ENCODE peak calls at places on chromosome 15, in four cellular contexts. G is colonic mucosa, Z is keratinocyte, Q is PC-3. V is an unnamed sample.

GRCh38 chr15:89301304-89302089 is 33.1 kb downstream of the POLG start:
- DNase-seq in G (no peak), Z (no peak), Q (no peak), V (no peak)

GRCh38 chr15:36978625-36979024 is 121.7 kb downstream of the MEIS2 start:
- DNase-seq in G (no peak), Z (no peak), Q (no peak), V (no peak)

GRCh38 chr15:84645496-84645895 is 8.6 kb downstream of the WDR73 start:
- DNase-seq in G (no peak), Z (no peak), Q (no peak), V (no peak)

GRCh38 chr15:45107941-45108630 is 5.9 kb downstream of the DUOX2 start:
- DNase-seq in G (no peak), Z (no peak), Q (no peak), V (no peak)

GRCh38 chr15:62426387-62426956 is 261.4 kb upstream of the C2CD4B start:
- DNase-seq in G (no peak), Z (no peak), Q (no peak), V (no peak)

GRCh38 chr15:68418611-68419161 is 13.3 kb downstream of the ITGA11 start:
- DNase-seq in G (peak), Z (no peak), Q (no peak), V (no peak)

GRCh38 chr15:40454904-40455391 is 14.2 kb downstream of the BAHD1 start:
- DNase-seq in G (no peak), Z (no peak), Q (peak), V (no peak)

GRCh38 chr15:74201656-74202420 is 749 bp downstream of the STRA6 start:
- DNase-seq in G (no peak), Z (peak), Q (peak), V (no peak)

GRCh38 chr15:26179906-26180305 is 316.8 kb upstream of the ATP10A start:
- DNase-seq in G (no peak), Z (no peak), Q (peak), V (peak)

GRCh38 chr15:68994149-68994548 is 20.3 kb upstream of the NOX5 start:
- DNase-seq in G (no peak), Z (no peak), Q (peak), V (no peak)

GRCh38 chr15:81133782-81134461 is at the start of gene CFAP161:
- DNase-seq in G (peak), Z (no peak), Q (no peak), V (peak)

GRCh38 chr15:80779658-80780415 is 667 bp downstream of the CEMIP start:
- DNase-seq in G (peak), Z (no peak), Q (peak), V (peak)

GRCh38 chr15:69154684-69155083 is 5.8 kb upstream of the GLCE start:
- DNase-seq in G (no peak), Z (peak), Q (peak), V (no peak)

GRCh38 chr15:74832826-74833225 is 6.4 kb downstream of the CPLX3 start:
- DNase-seq in G (no peak), Z (no peak), Q (no peak), V (no peak)

GRCh38 chr15:37880009-37880834 is 54.2 kb upstream of the TMCO5A start:
- DNase-seq in G (no peak), Z (no peak), Q (peak), V (no peak)

GRCh38 chr15:48400086-48400485 is 68.9 kb downstream of the DUT start:
- DNase-seq in G (no peak), Z (no peak), Q (no peak), V (no peak)
- H3K9ac ChIP-seq in G (no peak), Z (no peak), Q (no peak), V (no peak)

GRCh38 chr15:67147410-67147949 is 82.1 kb downstream of the SMAD3 start:
- DNase-seq in G (no peak), Z (no peak), Q (peak), V (no peak)
- H3K9ac ChIP-seq in G (no peak), Z (peak), Q (peak), V (no peak)

GRCh38 chr15:101293122-101293521 is 1.9 kb downstream of the SNRPA1 start:
- DNase-seq in G (no peak), Z (no peak), Q (peak), V (no peak)
- H3K9ac ChIP-seq in G (no peak), Z (peak), Q (peak), V (peak)

GRCh38 chr15:78051622-78052405 is 25.7 kb downstream of the TBC1D2B start:
- DNase-seq in G (peak), Z (no peak), Q (peak), V (no peak)

GRCh38 chr15:78050851-78051250 is 26.7 kb downstream of the TBC1D2B start:
- DNase-seq in G (no peak), Z (no peak), Q (no peak), V (no peak)

GRCh38 chr15:78050441-78050809 is 27.1 kb downstream of the TBC1D2B start:
- DNase-seq in G (no peak), Z (no peak), Q (no peak), V (no peak)

GRCh38 chr15:78048410-78048946 is 29.0 kb downstream of the TBC1D2B start:
- DNase-seq in G (no peak), Z (no peak), Q (no peak), V (no peak)

DNA sequence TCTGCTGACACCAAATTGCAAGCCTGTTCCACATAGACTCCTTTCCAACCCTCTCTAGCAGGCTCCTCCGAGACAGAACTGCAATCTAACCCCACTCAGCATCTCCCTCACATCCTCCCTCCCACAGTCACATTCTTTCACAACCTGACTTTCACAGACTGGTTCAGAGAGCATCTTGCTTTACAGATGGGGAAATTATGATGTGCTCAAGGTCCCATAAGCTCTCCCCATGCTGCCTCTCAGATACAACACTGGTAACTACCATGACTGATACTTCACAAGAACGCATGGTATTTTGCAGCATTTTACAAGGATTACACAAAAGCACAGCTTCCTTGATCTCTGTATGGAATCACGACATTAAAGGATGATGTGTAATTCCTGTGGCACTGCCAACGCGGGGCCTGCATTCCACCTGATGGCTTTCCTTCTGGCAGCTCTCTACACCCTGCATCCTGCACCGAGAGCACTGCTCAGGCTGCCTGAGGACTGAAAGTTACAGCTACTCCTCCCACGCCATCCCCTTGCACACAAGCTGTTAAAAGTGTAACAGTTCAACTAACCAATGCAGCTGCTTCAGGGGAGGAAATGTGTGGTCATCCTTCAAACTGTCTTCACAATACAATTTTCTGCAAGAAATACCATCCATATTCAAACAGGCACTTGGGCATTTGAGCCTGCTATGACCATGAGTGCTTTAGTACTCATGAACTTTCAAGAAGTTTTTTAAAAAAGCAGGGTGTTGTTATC is 27.6 kb downstream of the TBC1D2B start:
- DNase-seq in G (no peak), Z (no peak), Q (peak), V (no peak)
- H3K9ac ChIP-seq in G (no peak), Z (no peak), Q (no peak), V (no peak)

GRCh38 chr15:59251001-59251845 is 44.6 kb downstream of the LDHAL6B start:
- DNase-seq in G (no peak), Z (no peak), Q (no peak), V (no peak)
- H3K9ac ChIP-seq in G (no peak), Z (no peak), Q (no peak), V (no peak)

GRCh38 chr15:98873441-98874218 is 134.0 kb downstream of the PGPEP1L start:
- DNase-seq in G (no peak), Z (peak), Q (peak), V (no peak)

GRCh38 chr15:98872777-98873176 is 134.8 kb downstream of the PGPEP1L start:
- DNase-seq in G (no peak), Z (no peak), Q (peak), V (no peak)

GRCh38 chr15:98875309-98875708 is 132.3 kb downstream of the PGPEP1L start:
- DNase-seq in G (no peak), Z (no peak), Q (no peak), V (no peak)

GRCh38 chr15:98874773-98875172 is 132.8 kb downstream of the PGPEP1L start:
- DNase-seq in G (no peak), Z (no peak), Q (no peak), V (no peak)

GRCh38 chr15:98874359-98874758 is 133.2 kb downstream of the PGPEP1L start:
- DNase-seq in G (no peak), Z (no peak), Q (no peak), V (no peak)
- H3K9ac ChIP-seq in G (no peak), Z (peak), Q (peak), V (no peak)